ENCODE peak calls at places on chromosomes 11 and 22, in four cellular contexts. One of them, this sample, is unnamed.
A peak's percentile ranks its signal among the peaks of the same experiment; 100 is the strongest.

GRCh38 chr11:64413417-64413816 is 54.5 kb downstream of the RPS6KA4 start:
- DNase-seq in ovary: no peak
- DNase-seq in GM12878: no peak
- DNase-seq in brain microvascular endothelial cell: no peak
- DNase-seq in this sample: no peak

GRCh38 chr22:36325163-36326031 is 62.4 kb downstream of the MYH9 start:
- DNase-seq in brain microvascular endothelial cell: peak; percentile 75
- DNase-seq in GM12878: no peak
- DNase-seq in ovary: peak; percentile 68
- DNase-seq in this sample: no peak

GRCh38 chr11:81422402-81422801 is 1311.3 kb downstream of the FAM181B start:
- DNase-seq in GM12878: no peak
- DNase-seq in ovary: no peak
- DNase-seq in brain microvascular endothelial cell: no peak
- DNase-seq in this sample: no peak

GRCh38 chr22:50727678-50728522 is 10.1 kb upstream of the ACR start:
- DNase-seq in ovary: peak; percentile 23
- DNase-seq in GM12878: no peak
- DNase-seq in brain microvascular endothelial cell: no peak
- DNase-seq in this sample: no peak

GRCh38 chr11:33869511-33870422 is 22.1 kb downstream of the LMO2 start:
- DNase-seq in ovary: peak; percentile 43
- DNase-seq in GM12878: no peak
- DNase-seq in brain microvascular endothelial cell: no peak
- DNase-seq in this sample: peak; percentile 68

GRCh38 chr11:15725246-15725645 is 610.5 kb downstream of the INSC start:
- DNase-seq in brain microvascular endothelial cell: no peak
- DNase-seq in GM12878: no peak
- DNase-seq in ovary: no peak
- DNase-seq in this sample: no peak

GRCh38 chr11:109048098-109048497 is 373.9 kb upstream of the C11orf87 start:
- DNase-seq in GM12878: no peak
- DNase-seq in ovary: no peak
- DNase-seq in brain microvascular endothelial cell: peak; percentile 21
- DNase-seq in this sample: no peak

GRCh38 chr11:63719987-63720386 is 38.7 kb downstream of the RTN3 start:
- DNase-seq in brain microvascular endothelial cell: peak; percentile 72
- DNase-seq in ovary: no peak
- DNase-seq in GM12878: no peak
- DNase-seq in this sample: no peak

GRCh38 chr11:131033151-131033651 is 116.9 kb upstream of the SNX19 start:
- DNase-seq in GM12878: no peak
- DNase-seq in brain microvascular endothelial cell: peak; percentile 97
- DNase-seq in ovary: no peak
- DNase-seq in this sample: no peak

GRCh38 chr11:134098566-134099184 is 29.8 kb downstream of the JAM3 start:
- DNase-seq in brain microvascular endothelial cell: no peak
- DNase-seq in GM12878: no peak
- DNase-seq in ovary: no peak
- DNase-seq in this sample: no peak

GRCh38 chr11:20275987-20276660 is 87.4 kb upstream of the HTATIP2 start:
- DNase-seq in GM12878: no peak
- DNase-seq in ovary: no peak
- DNase-seq in brain microvascular endothelial cell: no peak
- DNase-seq in this sample: peak; percentile 25

GRCh38 chr11:20276661-20277000 is 86.9 kb upstream of the HTATIP2 start:
- DNase-seq in GM12878: no peak
- DNase-seq in brain microvascular endothelial cell: no peak
- DNase-seq in ovary: no peak
- DNase-seq in this sample: no peak

GRCh38 chr11:20277014-20277413 is 86.5 kb upstream of the HTATIP2 start:
- DNase-seq in GM12878: no peak
- DNase-seq in ovary: no peak
- DNase-seq in brain microvascular endothelial cell: no peak
- DNase-seq in this sample: no peak

GRCh38 chr11:20274031-20274430 is 89.5 kb upstream of the HTATIP2 start:
- DNase-seq in ovary: no peak
- DNase-seq in GM12878: no peak
- DNase-seq in brain microvascular endothelial cell: no peak
- DNase-seq in this sample: peak; percentile 24

DNA sequence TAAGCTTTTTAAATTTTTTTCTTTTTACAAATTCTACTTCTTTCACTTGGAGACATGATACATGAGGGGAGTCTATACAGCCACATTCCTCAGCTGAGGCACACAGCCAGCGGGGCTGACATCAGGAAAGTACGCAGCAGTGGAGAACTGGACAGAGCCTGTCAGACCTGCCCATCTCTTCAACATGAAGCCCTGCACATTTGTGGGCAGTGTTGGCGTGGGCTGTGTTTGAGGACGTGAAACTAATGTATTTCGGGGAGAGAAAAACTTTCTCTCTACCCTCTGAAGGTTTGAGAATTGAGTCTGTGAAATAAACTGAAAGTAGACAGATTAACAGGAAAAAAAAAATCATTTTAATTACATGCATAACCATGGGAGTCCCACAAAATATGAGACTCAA is 84.8 kb upstream of the HTATIP2 start:
- DNase-seq in ovary: no peak
- DNase-seq in GM12878: no peak
- DNase-seq in brain microvascular endothelial cell: no peak
- DNase-seq in this sample: no peak
- H3K27me3 ChIP-seq in ovary: no peaks in the 10 kb centered on the region
- H3K27me3 ChIP-seq in GM12878: no peaks in the 10 kb centered on the region
- H3K27me3 ChIP-seq in brain microvascular endothelial cell: peaks cover 5% of the 10 kb centered on the region
- H3K27me3 ChIP-seq in this sample: no peaks in the 10 kb centered on the region

DNA sequence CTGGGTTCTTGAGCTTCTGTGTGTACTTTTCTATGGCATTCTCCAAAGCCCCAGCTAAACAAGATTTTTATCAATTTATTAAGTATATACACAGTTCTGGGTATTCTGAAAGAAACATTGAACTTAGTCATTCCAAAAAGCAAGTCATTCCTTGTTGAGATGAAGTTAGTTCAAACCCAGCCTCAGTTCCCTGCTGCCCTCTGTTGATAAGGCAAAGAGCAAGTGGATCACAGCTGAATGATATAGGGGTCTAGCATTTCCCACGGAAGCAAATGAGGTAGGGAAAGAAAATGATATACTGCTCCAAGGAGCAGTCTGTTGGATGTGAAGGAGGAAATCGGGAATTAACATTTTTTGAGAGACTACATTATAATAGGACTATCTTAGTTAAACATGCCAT is 841.8 kb upstream of the TENM4 start:
- DNase-seq in GM12878: no peak
- DNase-seq in brain microvascular endothelial cell: no peak
- DNase-seq in ovary: no peak
- DNase-seq in this sample: no peak
- H3K27me3 ChIP-seq in GM12878: no peaks in the 10 kb centered on the region
- H3K27me3 ChIP-seq in brain microvascular endothelial cell: no peaks in the 10 kb centered on the region
- H3K27me3 ChIP-seq in ovary: no peaks in the 10 kb centered on the region
- H3K27me3 ChIP-seq in this sample: no peaks in the 10 kb centered on the region

GRCh38 chr22:48187272-48187855 is 1424.9 kb downstream of the TBC1D22A start:
- DNase-seq in ovary: no peak
- DNase-seq in GM12878: no peak
- DNase-seq in brain microvascular endothelial cell: no peak
- DNase-seq in this sample: no peak

GRCh38 chr22:48197189-48197690 is 1434.8 kb downstream of the TBC1D22A start:
- DNase-seq in GM12878: no peak
- DNase-seq in brain microvascular endothelial cell: no peak
- DNase-seq in ovary: no peak
- DNase-seq in this sample: no peak

GRCh38 chr22:48192071-48192470 is 1429.6 kb downstream of the TBC1D22A start:
- DNase-seq in brain microvascular endothelial cell: no peak
- DNase-seq in ovary: no peak
- DNase-seq in GM12878: no peak
- DNase-seq in this sample: no peak

GRCh38 chr22:48188211-48188845 is 1425.9 kb downstream of the TBC1D22A start:
- DNase-seq in GM12878: no peak
- DNase-seq in ovary: no peak
- DNase-seq in brain microvascular endothelial cell: no peak
- DNase-seq in this sample: no peak

DNA sequence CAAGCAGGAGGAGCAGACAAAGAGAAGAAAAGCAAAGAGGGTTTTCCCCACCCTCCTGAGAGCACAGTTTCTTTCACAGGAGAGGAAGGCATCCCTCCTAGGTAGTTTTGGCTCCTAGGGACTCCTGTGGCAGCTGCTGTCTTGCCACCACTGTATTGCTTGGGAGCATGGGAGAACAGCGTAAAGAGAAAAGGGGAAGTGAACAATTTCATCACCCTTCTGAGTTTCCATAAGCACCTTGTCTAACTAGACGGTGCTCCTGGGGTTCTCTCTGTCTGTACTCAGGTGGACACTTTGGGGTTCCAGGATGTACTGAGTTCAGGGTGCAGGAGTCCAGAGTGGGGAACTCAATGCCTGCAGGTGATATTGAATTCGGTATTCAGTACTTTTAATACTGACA is 1430.5 kb downstream of the TBC1D22A start:
- DNase-seq in brain microvascular endothelial cell: no peak
- DNase-seq in GM12878: no peak
- DNase-seq in ovary: no peak
- DNase-seq in this sample: no peak
- H3K27me3 ChIP-seq in brain microvascular endothelial cell: no peaks in the 10 kb centered on the region
- H3K27me3 ChIP-seq in GM12878: no peaks in the 10 kb centered on the region
- H3K27me3 ChIP-seq in ovary: no peaks in the 10 kb centered on the region
- H3K27me3 ChIP-seq in this sample: no peaks in the 10 kb centered on the region

DNA sequence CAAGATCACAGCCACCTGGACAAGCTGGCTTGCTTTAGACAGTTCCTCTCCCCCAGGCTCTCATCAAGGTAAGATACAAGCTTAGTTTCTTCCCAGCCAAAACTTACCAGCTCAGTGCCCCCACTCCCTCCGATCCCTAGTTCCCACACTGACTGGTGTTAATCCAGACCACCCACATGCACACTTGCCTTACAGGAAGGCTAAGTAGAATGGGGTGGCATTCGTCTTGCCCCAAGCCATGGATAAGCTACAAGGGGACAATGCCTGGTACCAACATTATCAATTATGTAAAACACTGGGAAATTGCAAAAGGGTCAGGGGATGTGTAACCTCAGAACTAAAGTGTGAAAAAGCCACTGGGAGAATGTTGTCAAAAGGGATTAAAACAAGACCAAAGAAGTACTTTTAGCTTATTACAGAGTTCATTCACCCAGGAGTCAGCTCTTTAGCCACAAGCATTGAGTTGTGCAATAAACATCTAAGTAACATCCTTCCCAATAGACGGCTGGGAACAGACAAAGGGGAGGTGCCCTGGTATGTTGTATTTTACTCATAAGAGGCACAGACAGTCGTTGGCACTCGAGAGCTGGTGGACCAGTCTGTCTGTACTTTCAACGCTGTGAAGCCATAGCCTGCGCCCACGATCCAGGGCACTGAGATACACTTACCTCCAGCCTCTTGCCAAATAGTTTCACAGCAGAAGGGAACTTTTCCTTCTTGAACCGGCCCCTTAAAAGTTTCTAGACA is 1.1 kb downstream of the DHCR7 start:
- DNase-seq in GM12878: no peak
- DNase-seq in brain microvascular endothelial cell: peak; percentile 61
- DNase-seq in ovary: no peak
- DNase-seq in this sample: no peak
- H3K27me3 ChIP-seq in GM12878: no peaks in the 10 kb centered on the region
- H3K27me3 ChIP-seq in brain microvascular endothelial cell: no peaks in the 10 kb centered on the region
- H3K27me3 ChIP-seq in ovary: no peaks in the 10 kb centered on the region
- H3K27me3 ChIP-seq in this sample: no peaks in the 10 kb centered on the region

GRCh38 chr11:46942172-46942571 is 5.6 kb downstream of the CSTPP1 start:
- DNase-seq in GM12878: no peak
- DNase-seq in brain microvascular endothelial cell: no peak
- DNase-seq in ovary: no peak
- DNase-seq in this sample: no peak

GRCh38 chr11:46936138-46937110 is at the start of gene CSTPP1:
- DNase-seq in ovary: peak; percentile 95
- DNase-seq in GM12878: peak; percentile 77
- DNase-seq in brain microvascular endothelial cell: peak; percentile 86
- DNase-seq in this sample: peak; percentile 88
- H3K27me3 ChIP-seq in ovary: no peaks in the 10 kb centered on the region
- H3K27me3 ChIP-seq in GM12878: no peaks in the 10 kb centered on the region
- H3K27me3 ChIP-seq in brain microvascular endothelial cell: no peaks in the 10 kb centered on the region
- H3K27me3 ChIP-seq in this sample: no peaks in the 10 kb centered on the region

GRCh38 chr11:1748467-1749019 is 1.9 kb downstream of the IFITM10 start:
- DNase-seq in brain microvascular endothelial cell: no peak
- DNase-seq in GM12878: no peak
- DNase-seq in ovary: no peak
- DNase-seq in this sample: no peak
- H3K27me3 ChIP-seq in brain microvascular endothelial cell: no peaks in the 10 kb centered on the region
- H3K27me3 ChIP-seq in GM12878: no peaks in the 10 kb centered on the region
- H3K27me3 ChIP-seq in ovary: no peaks in the 10 kb centered on the region
- H3K27me3 ChIP-seq in this sample: no peaks in the 10 kb centered on the region